ENCODE peak calls at places on chromosome 22, in nine cellular contexts. I is psoas muscle; W is omental fat pad; U is hepatocyte; X is heart left ventricle; O is CD4-positive, alpha-beta T cell; F is epithelial cell of esophagus; V is heart right ventricle; N is endothelial cell. L is an unnamed sample.

GRCh38 chr22:24435323-24435645 is 7.9 kb downstream of the ADORA2A start:
- DNase-seq in I (no peak), W (no peak), U (no peak), X (no peak), O (no peak), F (no peak), V (no peak), N (no peak), L (no peak)

GRCh38 chr22:17339095-17339693 is 30.1 kb upstream of the CECR2 start:
- DNase-seq in I (peak), W (no peak), U (no peak), X (peak), O (no peak), F (peak), V (peak), N (no peak), L (no peak)

GRCh38 chr22:42939941-42940653 is 74.9 kb downstream of the PACSIN2 start:
- DNase-seq in I (no peak), W (no peak), U (peak), X (no peak), O (no peak), F (peak), V (no peak), N (no peak), L (no peak)

GRCh38 chr22:39250838-39251237 is 6.1 kb upstream of the PDGFB start:
- DNase-seq in I (no peak), W (no peak), U (no peak), X (no peak), O (no peak), F (no peak), V (no peak), N (no peak), L (no peak)

GRCh38 chr22:41280065-41280464 is 5.9 kb downstream of the RANGAP1 start:
- DNase-seq in I (no peak), W (no peak), U (no peak), X (no peak), O (no peak), F (peak), V (no peak), N (no peak), L (no peak)

GRCh38 chr22:37267128-37267587 is 15.2 kb upstream of the CYTH4 start:
- DNase-seq in I (no peak), W (no peak), U (peak), X (peak), O (peak), F (no peak), V (no peak), N (peak), L (peak)

GRCh38 chr22:19635644-19636043 is 78.7 kb upstream of the SEPTIN5 start:
- DNase-seq in I (no peak), W (no peak), U (no peak), X (no peak), O (no peak), F (no peak), V (no peak), N (no peak), L (no peak)

GRCh38 chr22:39920134-39920743 is 19.4 kb downstream of the GRAP2 start:
- DNase-seq in I (no peak), W (no peak), U (no peak), X (no peak), O (peak), F (no peak), V (no peak), N (no peak), L (no peak)

GRCh38 chr22:42288791-42289190 is 18.3 kb upstream of the TCF20 start:
- DNase-seq in I (no peak), W (no peak), U (no peak), X (no peak), O (no peak), F (peak), V (no peak), N (no peak), L (no peak)

GRCh38 chr22:23495614-23496444 is 84.3 kb downstream of the IGLL1 start:
- DNase-seq in I (no peak), W (no peak), U (no peak), X (no peak), O (no peak), F (no peak), V (no peak), N (no peak), L (no peak)

GRCh38 chr22:11066458-11067285 is 4461.3 kb upstream of the OR11H1 start:
- DNase-seq in I (no peak), W (no peak), U (peak), X (no peak), O (no peak), F (no peak), V (no peak), N (no peak), L (no peak)

GRCh38 chr22:50485221-50486131 is 1.2 kb upstream of the MIOX start:
- DNase-seq in I (no peak), W (no peak), U (no peak), X (peak), O (no peak), F (peak), V (no peak), N (no peak), L (peak)

GRCh38 chr22:50676661-50677492 is 4.3 kb downstream of the SHANK3 start:
- DNase-seq in I (no peak), W (no peak), U (no peak), X (no peak), O (no peak), F (no peak), V (no peak), N (no peak), L (no peak)

GRCh38 chr22:23387827-23388491 is 192.1 kb downstream of the IGLL1 start:
- DNase-seq in I (no peak), W (no peak), U (no peak), X (no peak), O (no peak), F (no peak), V (no peak), N (no peak), L (no peak)

GRCh38 chr22:20299736-20300136 is 20.1 kb downstream of the DGCR6L start:
- DNase-seq in I (no peak), W (no peak), U (peak), X (no peak), O (no peak), F (peak), V (no peak), N (no peak), L (no peak)

GRCh38 chr22:41288245-41288946 is 2.4 kb upstream of the RANGAP1 start:
- DNase-seq in I (no peak), W (no peak), U (peak), X (no peak), O (no peak), F (peak), V (peak), N (peak), L (no peak)

GRCh38 chr22:44861245-44861644 is 108.9 kb downstream of the ARHGAP8 start:
- DNase-seq in I (no peak), W (no peak), U (no peak), X (no peak), O (no peak), F (no peak), V (no peak), N (no peak), L (no peak)
- TF ChIP-seq CTCF in I (no peak), W (no peak), U (no peak), X (no peak), O (no peak), F (peak), V (no peak), N (no peak), L (no peak)

DNA sequence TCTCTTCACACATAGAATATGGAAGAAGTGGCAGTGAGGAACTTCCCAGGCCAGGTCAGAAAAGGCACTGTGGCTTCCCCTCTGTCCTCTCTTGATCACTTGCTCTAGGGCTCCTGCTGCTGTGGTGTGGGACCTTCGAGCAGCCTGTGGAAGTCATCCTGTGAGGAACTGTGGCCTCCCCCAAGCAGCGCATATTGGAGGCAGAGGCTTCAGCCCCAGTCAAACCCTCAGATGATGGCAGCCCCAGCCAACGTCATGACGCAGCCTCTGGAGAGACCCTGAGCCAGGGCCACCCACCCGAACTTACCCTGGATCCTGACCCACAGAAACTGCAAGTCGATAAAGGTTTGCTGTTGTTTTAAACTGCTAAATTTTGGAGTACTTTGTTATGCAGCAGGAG is 444.9 kb downstream of the TBC1D22A start:
- DNase-seq in I (no peak), W (no peak), U (no peak), X (no peak), O (no peak), F (no peak), V (no peak), N (no peak), L (no peak)
- TF ChIP-seq CTCF in I (no peak), W (no peak), U (no peak), X (no peak), O (no peak), F (no peak), V (no peak), N (no peak), L (no peak)

GRCh38 chr22:30236875-30237274 is 9.7 kb downstream of the LIF start:
- DNase-seq in I (no peak), W (no peak), U (no peak), X (no peak), O (no peak), F (no peak), V (no peak), N (no peak), L (no peak)
- TF ChIP-seq CTCF in I (no peak), W (no peak), U (no peak), X (no peak), O (no peak), F (no peak), V (no peak), N (no peak), L (no peak)

DNA sequence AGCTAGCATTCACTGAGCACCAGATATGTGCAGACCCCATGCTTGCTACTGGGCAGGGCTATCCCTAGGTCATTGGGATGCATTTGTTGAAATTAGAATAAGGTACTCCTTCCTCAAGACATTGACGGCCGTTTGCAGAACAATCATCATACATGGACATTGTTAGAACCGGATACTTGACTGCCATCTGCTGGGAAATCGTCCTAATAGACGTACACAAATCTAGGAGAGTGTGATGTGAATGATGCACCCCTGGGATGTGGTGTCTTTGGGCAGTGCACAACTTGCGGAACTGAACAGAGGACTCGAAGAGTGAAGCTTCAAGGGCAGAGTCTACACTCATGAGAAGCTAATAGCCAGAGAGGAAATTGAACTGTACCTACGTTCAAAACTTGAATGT is 35.9 kb downstream of the MYO18B start:
- DNase-seq in I (no peak), W (no peak), U (peak), X (no peak), O (no peak), F (peak), V (no peak), N (peak), L (no peak)
- TF ChIP-seq CTCF in I (peak), W (no peak), U (peak), X (peak), O (no peak), F (peak), V (peak), N (no peak), L (no peak)

GRCh38 chr22:36084717-36085116 is 56.1 kb upstream of the RBFOX2 start:
- DNase-seq in I (no peak), W (no peak), U (no peak), X (no peak), O (no peak), F (no peak), V (no peak), N (no peak), L (no peak)
- TF ChIP-seq CTCF in I (no peak), W (no peak), U (no peak), X (no peak), O (no peak), F (no peak), V (no peak), N (no peak), L (no peak)

DNA sequence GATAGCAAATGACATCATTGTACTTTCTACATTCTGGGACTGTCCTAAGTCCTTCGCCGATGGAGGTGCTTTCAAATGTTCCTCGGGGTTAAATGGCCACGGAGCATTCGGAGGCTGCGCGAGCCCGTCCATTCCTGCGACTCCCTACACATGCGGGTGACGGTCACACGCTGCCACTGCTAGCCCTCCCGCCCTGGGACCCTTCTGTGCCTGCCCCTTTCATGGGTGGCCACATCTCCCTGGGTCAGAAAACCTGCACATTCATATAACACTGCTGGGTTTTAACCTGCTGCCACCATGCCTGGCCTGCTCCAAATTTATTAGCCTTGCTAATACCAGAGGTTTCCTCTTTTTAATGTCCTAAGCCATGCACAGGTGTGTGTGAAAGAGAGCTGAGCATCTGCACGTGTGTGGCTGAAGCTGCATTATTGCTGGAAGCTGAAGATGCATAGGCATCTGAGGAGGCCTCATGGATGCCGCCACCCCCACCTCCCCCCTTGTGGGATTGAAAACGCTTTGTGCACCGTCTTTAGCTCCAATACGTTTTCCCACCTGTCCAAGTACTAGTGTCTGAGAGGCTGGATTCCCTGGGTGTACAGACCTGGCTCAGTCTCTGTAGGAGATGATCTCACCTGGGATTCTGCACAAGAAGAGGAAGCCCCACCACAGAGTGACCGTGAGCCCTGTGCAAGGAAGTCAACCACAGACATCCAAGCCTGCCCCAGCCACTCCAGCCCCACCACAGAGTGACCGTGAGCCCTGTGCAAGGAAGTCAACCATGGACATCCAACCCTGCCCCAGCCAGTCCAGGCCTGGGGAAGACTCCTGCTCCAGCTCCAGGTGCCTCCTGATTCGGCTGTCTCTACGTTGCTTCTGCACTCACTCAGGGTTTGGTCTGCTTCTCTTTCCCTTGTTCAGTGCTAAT is 626.4 kb downstream of the BRD1 start:
- DNase-seq in I (no peak), W (no peak), U (no peak), X (peak), O (no peak), F (no peak), V (no peak), N (no peak), L (no peak)
- TF ChIP-seq CTCF in I (no peak), W (no peak), U (no peak), X (no peak), O (no peak), F (no peak), V (no peak), N (no peak), L (no peak)